ENCODE peak calls at places on chromosomes 11 and 22, in eight cellular contexts. One of them, this sample, is unnamed.

GRCh38 chr11:104630352-104630751 is 267.9 kb downstream of the CASP12 start:
- DNase-seq in fibroblast of pulmonary artery: no peak
- DNase-seq in AG04450: no peak
- DNase-seq in colonic mucosa: no peak
- DNase-seq in fibroblast of lung: no peak
- DNase-seq in OCI-LY7: no peak
- DNase-seq in GM23338: no peak
- DNase-seq in astrocyte: no peak
- DNase-seq in this sample: no peak

GRCh38 chr11:131609921-131610320 is 239.5 kb downstream of the NTM start:
- DNase-seq in fibroblast of lung: no peak
- DNase-seq in GM23338: no peak
- DNase-seq in fibroblast of pulmonary artery: no peak
- DNase-seq in AG04450: no peak
- DNase-seq in colonic mucosa: no peak
- DNase-seq in astrocyte: peak; percentile 71
- DNase-seq in OCI-LY7: no peak
- DNase-seq in this sample: no peak

GRCh38 chr11:129975543-129975942 is 27.1 kb downstream of the PRDM10 start:
- DNase-seq in astrocyte: no peak
- DNase-seq in GM23338: no peak
- DNase-seq in OCI-LY7: no peak
- DNase-seq in fibroblast of lung: no peak
- DNase-seq in fibroblast of pulmonary artery: no peak
- DNase-seq in AG04450: no peak
- DNase-seq in colonic mucosa: no peak
- DNase-seq in this sample: peak; percentile 73

GRCh38 chr11:72624496-72625201 is 49.6 kb downstream of the PDE2A start:
- DNase-seq in fibroblast of lung: no peak
- DNase-seq in colonic mucosa: no peak
- DNase-seq in fibroblast of pulmonary artery: no peak
- DNase-seq in astrocyte: no peak
- DNase-seq in OCI-LY7: no peak
- DNase-seq in GM23338: no peak
- DNase-seq in AG04450: no peak
- DNase-seq in this sample: no peak

GRCh38 chr11:15710593-15711260 is 596.0 kb downstream of the INSC start:
- DNase-seq in fibroblast of lung: no peak
- DNase-seq in astrocyte: no peak
- DNase-seq in colonic mucosa: no peak
- DNase-seq in GM23338: peak; percentile 14
- DNase-seq in AG04450: no peak
- DNase-seq in fibroblast of pulmonary artery: no peak
- DNase-seq in OCI-LY7: no peak
- DNase-seq in this sample: no peak

GRCh38 chr11:114059278-114059983 is at the start of gene ZBTB16:
- DNase-seq in OCI-LY7: no peak
- DNase-seq in astrocyte: no peak
- DNase-seq in fibroblast of lung: peak; percentile 95
- DNase-seq in colonic mucosa: peak; percentile 85
- DNase-seq in fibroblast of pulmonary artery: peak; percentile 93
- DNase-seq in GM23338: peak; percentile 92
- DNase-seq in AG04450: no peak
- DNase-seq in this sample: peak; percentile 92

GRCh38 chr11:8327761-8328192 is 64.1 kb upstream of the LMO1 start:
- DNase-seq in GM23338: no peak
- DNase-seq in AG04450: no peak
- DNase-seq in astrocyte: peak; percentile 9
- DNase-seq in fibroblast of lung: no peak
- DNase-seq in OCI-LY7: no peak
- DNase-seq in colonic mucosa: no peak
- DNase-seq in fibroblast of pulmonary artery: no peak
- DNase-seq in this sample: no peak

GRCh38 chr11:69868003-69868865 is 49.0 kb upstream of the FGF3 start:
- DNase-seq in AG04450: no peak
- DNase-seq in GM23338: peak; percentile 47
- DNase-seq in fibroblast of lung: no peak
- DNase-seq in OCI-LY7: no peak
- DNase-seq in fibroblast of pulmonary artery: no peak
- DNase-seq in astrocyte: no peak
- DNase-seq in colonic mucosa: no peak
- DNase-seq in this sample: no peak

GRCh38 chr11:118618115-118618990 is 10.9 kb downstream of the PHLDB1 start:
- DNase-seq in fibroblast of pulmonary artery: peak; percentile 93
- DNase-seq in colonic mucosa: peak; percentile 55
- DNase-seq in GM23338: no peak
- DNase-seq in OCI-LY7: no peak
- DNase-seq in fibroblast of lung: peak; percentile 83
- DNase-seq in AG04450: peak; percentile 76
- DNase-seq in astrocyte: peak; percentile 87
- DNase-seq in this sample: no peak

GRCh38 chr11:134652586-134653255 is 240.7 kb upstream of the B3GAT1 start:
- DNase-seq in AG04450: no peak
- DNase-seq in astrocyte: no peak
- DNase-seq in GM23338: no peak
- DNase-seq in fibroblast of pulmonary artery: no peak
- DNase-seq in OCI-LY7: no peak
- DNase-seq in colonic mucosa: peak; percentile 1
- DNase-seq in fibroblast of lung: no peak
- DNase-seq in this sample: peak; percentile 57

GRCh38 chr11:111417011-111417765 is 38.1 kb upstream of the POU2AF1 start:
- DNase-seq in colonic mucosa: no peak
- DNase-seq in GM23338: no peak
- DNase-seq in fibroblast of pulmonary artery: no peak
- DNase-seq in AG04450: peak; percentile 18
- DNase-seq in astrocyte: no peak
- DNase-seq in fibroblast of lung: peak; percentile 7
- DNase-seq in OCI-LY7: peak; percentile 94
- DNase-seq in this sample: no peak

GRCh38 chr22:29397791-29398190 is 9.4 kb upstream of the AP1B1 start:
- DNase-seq in GM23338: no peak
- DNase-seq in AG04450: no peak
- DNase-seq in astrocyte: no peak
- DNase-seq in fibroblast of lung: no peak
- DNase-seq in OCI-LY7: no peak
- DNase-seq in colonic mucosa: no peak
- DNase-seq in fibroblast of pulmonary artery: no peak
- DNase-seq in this sample: no peak

GRCh38 chr22:30538280-30538679 is 8.3 kb downstream of the SEC14L6 start:
- DNase-seq in AG04450: no peak
- DNase-seq in GM23338: no peak
- DNase-seq in OCI-LY7: no peak
- DNase-seq in astrocyte: peak; percentile 10
- DNase-seq in fibroblast of pulmonary artery: peak; percentile 38
- DNase-seq in fibroblast of lung: no peak
- DNase-seq in colonic mucosa: no peak
- DNase-seq in this sample: no peak

GRCh38 chr11:131295986-131296385 is 74.4 kb upstream of the NTM start:
- DNase-seq in GM23338: no peak
- DNase-seq in AG04450: no peak
- DNase-seq in OCI-LY7: no peak
- DNase-seq in fibroblast of lung: no peak
- DNase-seq in fibroblast of pulmonary artery: no peak
- DNase-seq in colonic mucosa: no peak
- DNase-seq in astrocyte: no peak
- DNase-seq in this sample: no peak

GRCh38 chr11:128367573-128367972 is 219.8 kb downstream of the ETS1 start:
- DNase-seq in GM23338: no peak
- DNase-seq in OCI-LY7: peak; percentile 8
- DNase-seq in astrocyte: no peak
- DNase-seq in fibroblast of lung: no peak
- DNase-seq in colonic mucosa: no peak
- DNase-seq in fibroblast of pulmonary artery: no peak
- DNase-seq in AG04450: no peak
- DNase-seq in this sample: no peak

GRCh38 chr11:18853086-18853720 is 61.6 kb upstream of the PTPN5 start:
- DNase-seq in AG04450: no peak
- DNase-seq in GM23338: peak; percentile 87
- DNase-seq in colonic mucosa: no peak
- DNase-seq in fibroblast of lung: peak; percentile 23
- DNase-seq in astrocyte: peak; percentile 10
- DNase-seq in fibroblast of pulmonary artery: peak; percentile 44
- DNase-seq in OCI-LY7: peak; percentile 41
- DNase-seq in this sample: no peak
- TF ChIP-seq CTCF in AG04450: peak; percentile 50
- TF ChIP-seq CTCF in GM23338: peak; percentile 86
- TF ChIP-seq CTCF in colonic mucosa: peak; percentile 12
- TF ChIP-seq CTCF in fibroblast of lung: peak; percentile 19
- TF ChIP-seq CTCF in astrocyte: peak; percentile 32
- TF ChIP-seq CTCF in fibroblast of pulmonary artery: peak; percentile 57
- TF ChIP-seq CTCF in OCI-LY7: peak; percentile 78
- TF ChIP-seq CTCF in this sample: peak; percentile 46

GRCh38 chr11:109041876-109042275 is 377.0 kb downstream of the DDX10 start:
- DNase-seq in fibroblast of pulmonary artery: no peak
- DNase-seq in AG04450: no peak
- DNase-seq in fibroblast of lung: no peak
- DNase-seq in GM23338: no peak
- DNase-seq in astrocyte: no peak
- DNase-seq in colonic mucosa: no peak
- DNase-seq in OCI-LY7: no peak
- DNase-seq in this sample: no peak

GRCh38 chr11:109039611-109040010 is 374.7 kb downstream of the DDX10 start:
- DNase-seq in fibroblast of lung: no peak
- DNase-seq in OCI-LY7: no peak
- DNase-seq in AG04450: no peak
- DNase-seq in fibroblast of pulmonary artery: no peak
- DNase-seq in astrocyte: peak; percentile 73
- DNase-seq in colonic mucosa: no peak
- DNase-seq in GM23338: no peak
- DNase-seq in this sample: no peak

GRCh38 chr11:109037856-109038780 is 373.2 kb downstream of the DDX10 start:
- DNase-seq in astrocyte: peak; percentile 91
- DNase-seq in fibroblast of pulmonary artery: peak; percentile 82
- DNase-seq in colonic mucosa: no peak
- DNase-seq in AG04450: no peak
- DNase-seq in OCI-LY7: no peak
- DNase-seq in fibroblast of lung: peak; percentile 46
- DNase-seq in GM23338: no peak
- DNase-seq in this sample: no peak

GRCh38 chr11:109043318-109043717 is 378.4 kb downstream of the DDX10 start:
- DNase-seq in GM23338: no peak
- DNase-seq in colonic mucosa: no peak
- DNase-seq in astrocyte: no peak
- DNase-seq in AG04450: no peak
- DNase-seq in OCI-LY7: no peak
- DNase-seq in fibroblast of lung: no peak
- DNase-seq in fibroblast of pulmonary artery: no peak
- DNase-seq in this sample: no peak

GRCh38 chr11:109040303-109040702 is 375.4 kb downstream of the DDX10 start:
- DNase-seq in GM23338: peak; percentile 77
- DNase-seq in OCI-LY7: no peak
- DNase-seq in AG04450: no peak
- DNase-seq in fibroblast of lung: no peak
- DNase-seq in colonic mucosa: no peak
- DNase-seq in astrocyte: no peak
- DNase-seq in fibroblast of pulmonary artery: no peak
- DNase-seq in this sample: no peak
- TF ChIP-seq CTCF in GM23338: peak; percentile 69
- TF ChIP-seq CTCF in OCI-LY7: no peak
- TF ChIP-seq CTCF in AG04450: peak; percentile 19
- TF ChIP-seq CTCF in fibroblast of lung: no peak
- TF ChIP-seq CTCF in colonic mucosa: no peak
- TF ChIP-seq CTCF in astrocyte: no peak
- TF ChIP-seq CTCF in fibroblast of pulmonary artery: no peak
- TF ChIP-seq CTCF in this sample: peak; percentile 17

DNA sequence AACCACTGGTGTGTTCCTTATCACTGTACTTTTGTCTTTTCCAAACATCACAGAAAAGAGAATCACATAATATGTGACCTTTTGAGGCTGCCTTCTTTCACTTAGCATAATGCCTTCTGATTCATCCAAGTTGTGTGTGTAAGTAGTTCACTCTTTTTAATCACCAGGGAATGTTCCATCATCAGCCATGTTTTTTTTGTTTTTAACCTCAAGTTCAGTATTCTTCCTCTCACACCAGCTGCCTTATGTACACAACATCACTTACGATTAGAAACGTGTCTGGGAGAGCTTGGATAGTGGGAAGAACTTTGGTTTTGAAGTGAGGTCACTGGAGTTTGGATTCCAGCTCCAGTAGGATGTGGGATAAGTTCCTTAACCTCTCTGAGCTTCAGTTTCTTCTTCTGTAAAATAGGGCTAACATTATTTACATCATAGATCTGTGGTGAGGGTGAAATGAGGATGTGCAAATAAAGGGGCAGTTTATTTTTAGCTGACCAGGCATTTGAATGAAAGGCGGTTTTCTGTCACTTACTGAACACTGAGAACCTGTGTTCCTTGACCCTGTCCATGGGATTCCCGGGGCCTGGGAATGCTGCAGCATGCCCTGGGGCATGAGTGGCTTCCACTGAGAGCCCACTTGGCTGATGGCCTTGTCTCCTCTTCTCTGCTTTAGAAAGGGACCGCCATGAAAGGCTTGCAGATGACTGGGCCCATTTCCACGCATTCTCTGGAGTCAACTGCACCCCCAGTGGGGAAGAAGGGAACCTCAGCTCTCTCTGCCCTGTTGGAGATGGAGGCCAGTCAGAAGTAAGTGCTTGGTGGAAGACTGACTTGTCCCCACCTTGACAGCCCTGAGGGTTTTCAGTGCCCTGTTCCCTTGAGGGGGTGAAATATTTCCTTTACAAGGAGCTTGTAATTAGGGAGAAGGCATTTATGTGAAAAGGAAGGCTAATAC is 92.6 kb downstream of the DEPDC5 start:
- DNase-seq in fibroblast of pulmonary artery: peak; percentile 44
- DNase-seq in astrocyte: peak; percentile 90
- DNase-seq in GM23338: peak; percentile 49
- DNase-seq in OCI-LY7: peak; percentile 43
- DNase-seq in colonic mucosa: no peak
- DNase-seq in AG04450: peak; percentile 68
- DNase-seq in fibroblast of lung: peak; percentile 84
- DNase-seq in this sample: no peak
- TF ChIP-seq CTCF in fibroblast of pulmonary artery: peak; percentile 32
- TF ChIP-seq CTCF in astrocyte: peak; percentile 35
- TF ChIP-seq CTCF in GM23338: peak; percentile 33
- TF ChIP-seq CTCF in OCI-LY7: peak; percentile 69
- TF ChIP-seq CTCF in colonic mucosa: no peak
- TF ChIP-seq CTCF in AG04450: peak; percentile 33
- TF ChIP-seq CTCF in fibroblast of lung: peak; percentile 30
- TF ChIP-seq CTCF in this sample: peak; percentile 17

GRCh38 chr11:42625757-42626156 is 686.0 kb upstream of the API5 start:
- DNase-seq in colonic mucosa: no peak
- DNase-seq in AG04450: no peak
- DNase-seq in GM23338: no peak
- DNase-seq in fibroblast of lung: no peak
- DNase-seq in fibroblast of pulmonary artery: no peak
- DNase-seq in OCI-LY7: no peak
- DNase-seq in astrocyte: no peak
- DNase-seq in this sample: no peak

DNA sequence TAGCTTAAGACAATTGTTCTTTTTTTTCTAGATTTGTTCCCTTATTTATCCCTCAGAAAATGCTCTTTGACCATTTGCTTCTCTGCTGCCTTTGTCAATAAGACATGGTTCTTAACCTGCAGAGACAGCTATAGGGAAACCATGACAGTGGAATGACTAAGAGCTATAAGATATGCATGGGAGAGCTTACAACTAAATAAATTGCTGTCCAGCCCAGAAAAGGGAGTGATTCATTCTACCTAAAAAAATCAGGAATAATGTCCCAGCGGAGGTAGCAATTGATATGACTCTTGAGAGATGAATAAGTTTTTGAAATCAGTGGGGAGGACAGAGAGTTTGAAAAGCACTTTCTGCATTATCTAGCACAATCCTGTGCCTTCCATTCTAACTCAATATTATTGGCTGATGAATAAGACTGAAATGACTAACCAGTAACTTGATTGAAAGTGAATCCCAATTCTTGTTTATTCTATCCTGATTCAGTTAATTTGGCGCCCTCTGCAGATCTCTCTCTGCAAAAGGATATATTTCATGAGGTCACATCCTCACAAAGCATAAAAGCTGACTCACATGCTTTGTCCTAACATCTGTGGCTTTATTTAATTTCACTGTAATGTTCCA is 680.5 kb upstream of the API5 start:
- DNase-seq in colonic mucosa: no peak
- DNase-seq in fibroblast of lung: no peak
- DNase-seq in fibroblast of pulmonary artery: peak; percentile 22
- DNase-seq in astrocyte: peak; percentile 50
- DNase-seq in AG04450: no peak
- DNase-seq in OCI-LY7: peak; percentile 11
- DNase-seq in GM23338: peak; percentile 40
- DNase-seq in this sample: no peak
- TF ChIP-seq CTCF in colonic mucosa: no peak
- TF ChIP-seq CTCF in fibroblast of lung: no peak
- TF ChIP-seq CTCF in fibroblast of pulmonary artery: no peak
- TF ChIP-seq CTCF in astrocyte: peak; percentile 41
- TF ChIP-seq CTCF in AG04450: no peak
- TF ChIP-seq CTCF in OCI-LY7: peak; percentile 74
- TF ChIP-seq CTCF in GM23338: peak; percentile 48
- TF ChIP-seq CTCF in this sample: no peak